ENCODE peak calls at places on chromosomes 16 and 17, in five cellular contexts. X is cardiac fibroblast; J is transverse colon; D is CD8-positive, alpha-beta memory T cell; K is left ventricle myocardium inferior. V is an unnamed sample.

GRCh38 chr17:16925461-16926060 is 46.4 kb downstream of the TNFRSF13B start:
- DNase-seq in X (no peak), J (peak; percentile 4), D (no peak), K (peak; percentile 9), V (peak; percentile 25)

GRCh38 chr17:56160395-56160889 is 7.2 kb downstream of the ANKFN1 start:
- DNase-seq in X (no peak), J (no peak), D (no peak), K (no peak), V (no peak)

GRCh38 chr16:254461-254860 is 19.8 kb downstream of the FAM234A start:
- DNase-seq in X (no peak), J (no peak), D (no peak), K (no peak), V (no peak)

GRCh38 chr17:27612160-27612767 is 18.7 kb upstream of the LGALS9 start:
- DNase-seq in X (no peak), J (no peak), D (no peak), K (no peak), V (no peak)

GRCh38 chr17:76293106-76293505 is 15.0 kb downstream of the QRICH2 start:
- DNase-seq in X (no peak), J (no peak), D (no peak), K (no peak), V (no peak)

GRCh38 chr16:88478115-88478514 is 25.0 kb downstream of the ZFPM1 start:
- DNase-seq in X (no peak), J (no peak), D (peak; percentile 46), K (no peak), V (no peak)

GRCh38 chr17:66372182-66372581 is 69.8 kb downstream of the PRKCA start:
- DNase-seq in X (no peak), J (no peak), D (no peak), K (no peak), V (no peak)

GRCh38 chr17:81995463-81996231 is 18.2 kb downstream of the ASPSCR1 start:
- DNase-seq in X (no peak), J (no peak), D (no peak), K (no peak), V (no peak)

GRCh38 chr16:55662641-55663040 is 6.9 kb downstream of the SLC6A2 start:
- DNase-seq in X (no peak), J (no peak), D (no peak), K (peak; percentile 29), V (no peak)

GRCh38 chr17:82930924-82931695 is 91.3 kb upstream of the ZNF750 start:
- DNase-seq in X (no peak), J (peak; percentile 4), D (no peak), K (peak; percentile 5), V (peak; percentile 41)

GRCh38 chr17:40110026-40110425 is 9.6 kb upstream of the NR1D1 start:
- DNase-seq in X (no peak), J (no peak), D (no peak), K (no peak), V (no peak)

GRCh38 chr16:27822529-27823437 is 240.7 kb downstream of the GSG1L start:
- DNase-seq in X (no peak), J (no peak), D (no peak), K (no peak), V (no peak)

GRCh38 chr16:81599034-81599744 is 154.6 kb downstream of the CMIP start:
- DNase-seq in X (no peak), J (no peak), D (no peak), K (no peak), V (no peak)

GRCh38 chr17:42845918-42846593 is 1.7 kb downstream of the AOC2 start:
- DNase-seq in X (no peak), J (no peak), D (no peak), K (no peak), V (no peak)

GRCh38 chr17:57086069-57086930 is 1.3 kb downstream of the AKAP1 start:
- DNase-seq in X (no peak), J (peak; percentile 83), D (peak; percentile 15), K (no peak), V (peak; percentile 58)

GRCh38 chr16:1534021-1535020 is 855 bp downstream of the TMEM204 start:
- DNase-seq in X (peak; percentile 24), J (no peak), D (no peak), K (no peak), V (no peak)

GRCh38 chr17:68089881-68090280 is 54.3 kb downstream of the KPNA2 start:
- DNase-seq in X (peak; percentile 33), J (peak; percentile 55), D (no peak), K (peak; percentile 32), V (peak; percentile 65)

GRCh38 chr17:61009619-61010018 is 332.0 kb downstream of the BCAS3 start:
- DNase-seq in X (peak; percentile 34), J (no peak), D (no peak), K (no peak), V (no peak)

GRCh38 chr16:79066621-79067020 is 533.9 kb downstream of the MAF start:
- DNase-seq in X (no peak), J (no peak), D (no peak), K (no peak), V (no peak)

GRCh38 chr17:81200695-81201580 is 21.8 kb downstream of the CEP131 start:
- DNase-seq in X (peak; percentile 82), J (peak; percentile 60), D (no peak), K (no peak), V (peak; percentile 63)

GRCh38 chr16:46947900-46948547 is 25.4 kb downstream of the DNAJA2 start:
- DNase-seq in X (peak; percentile 63), J (no peak), D (peak; percentile 18), K (no peak), V (no peak)

GRCh38 chr17:36813957-36814356 is 123.3 kb upstream of the LHX1 start:
- DNase-seq in X (no peak), J (no peak), D (no peak), K (no peak), V (no peak)

GRCh38 chr17:36807496-36808180 is 129.6 kb upstream of the LHX1 start:
- DNase-seq in X (no peak), J (no peak), D (no peak), K (no peak), V (no peak)

GRCh38 chr17:36813357-36813756 is 123.9 kb upstream of the LHX1 start:
- DNase-seq in X (no peak), J (no peak), D (no peak), K (no peak), V (no peak)

GRCh38 chr17:36812762-36813161 is 124.5 kb upstream of the LHX1 start:
- DNase-seq in X (no peak), J (no peak), D (no peak), K (no peak), V (no peak)

GRCh38 chr17:36808181-36808661 is 129.1 kb upstream of the LHX1 start:
- DNase-seq in X (peak; percentile 8), J (no peak), D (no peak), K (no peak), V (no peak)
- H3K4me3 ChIP-seq in X (no peak overlapping the region), J (no peak overlapping the region), D (no peak overlapping the region), K (peak overlapping the region; percentile 21), V (no peak overlapping the region)

DNA sequence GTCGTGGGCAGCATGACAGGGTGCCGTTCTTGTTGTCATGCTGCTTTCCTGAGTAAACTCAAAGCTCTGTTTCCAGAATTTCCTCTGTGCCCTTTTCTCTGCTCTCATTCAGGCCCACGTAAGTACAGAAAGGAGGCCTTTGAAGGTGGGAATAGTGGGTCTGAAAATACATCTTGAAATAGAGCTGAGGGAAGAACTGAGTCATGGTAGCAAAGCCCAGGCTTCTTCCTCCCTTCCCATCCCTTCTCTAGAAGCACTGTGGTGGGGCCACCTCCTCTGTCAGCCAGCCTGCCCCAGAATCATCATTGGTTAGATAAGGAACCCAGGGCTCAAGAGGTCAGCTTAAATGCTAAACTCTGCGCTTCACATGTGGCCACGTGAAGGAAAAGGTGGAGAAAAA is 9.4 kb downstream of the CTRL start:
- DNase-seq in X (no peak), J (no peak), D (no peak), K (no peak), V (no peak)
- H3K4me3 ChIP-seq in X (no peak overlapping the region), J (no peak overlapping the region), D (no peak overlapping the region), K (no peak overlapping the region), V (no peak overlapping the region)

DNA sequence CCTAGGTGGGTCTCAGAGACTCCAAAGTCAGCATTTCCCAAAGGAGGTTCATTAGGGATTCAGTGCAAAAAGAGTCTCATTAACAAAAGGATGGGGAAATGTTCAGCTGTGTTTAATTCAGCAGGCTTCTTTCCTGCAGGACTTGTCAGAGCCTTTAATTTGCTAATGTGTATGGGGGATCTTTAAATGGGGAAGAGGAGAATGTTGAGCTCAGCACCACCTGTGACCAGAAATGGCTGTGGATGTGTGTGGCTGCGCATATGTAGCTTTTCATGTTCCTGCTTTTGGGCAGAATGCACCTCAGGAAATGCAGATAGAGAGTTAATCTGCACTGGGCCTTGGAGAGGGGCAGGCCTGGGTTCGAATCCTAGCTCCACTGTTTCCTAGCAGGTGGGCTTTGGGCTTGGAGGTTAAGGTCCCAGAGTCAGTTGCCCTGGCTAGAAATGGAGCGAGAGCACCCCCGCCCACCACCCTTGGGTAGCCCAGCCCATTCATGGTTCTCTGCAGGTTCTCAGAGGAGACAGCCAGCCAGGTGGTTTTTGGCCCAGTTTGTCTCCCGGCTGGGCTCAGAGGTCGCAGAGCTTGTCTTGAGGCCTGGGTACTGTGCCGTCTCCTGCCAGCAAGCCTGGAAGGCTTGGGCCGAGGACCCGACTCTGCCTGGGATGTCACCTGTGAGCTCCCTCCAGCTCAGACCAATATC is 9.2 kb downstream of the ADCY7 start:
- DNase-seq in X (no peak), J (no peak), D (no peak), K (no peak), V (no peak)
- H3K4me3 ChIP-seq in X (no peak overlapping the region), J (no peak overlapping the region), D (peak overlapping the region; percentile 84), K (peak overlapping the region; percentile 42), V (peak overlapping the region; percentile 50)

GRCh38 chr17:70137451-70138230 is 31.7 kb upstream of the KCNJ2 start:
- DNase-seq in X (peak; percentile 94), J (peak; percentile 32), D (no peak), K (no peak), V (no peak)
- H3K4me3 ChIP-seq in X (peak overlapping the region; percentile 34), J (peak overlapping the region; percentile 27), D (no peak overlapping the region), K (peak overlapping the region; percentile 55), V (peak overlapping the region; percentile 43)

DNA sequence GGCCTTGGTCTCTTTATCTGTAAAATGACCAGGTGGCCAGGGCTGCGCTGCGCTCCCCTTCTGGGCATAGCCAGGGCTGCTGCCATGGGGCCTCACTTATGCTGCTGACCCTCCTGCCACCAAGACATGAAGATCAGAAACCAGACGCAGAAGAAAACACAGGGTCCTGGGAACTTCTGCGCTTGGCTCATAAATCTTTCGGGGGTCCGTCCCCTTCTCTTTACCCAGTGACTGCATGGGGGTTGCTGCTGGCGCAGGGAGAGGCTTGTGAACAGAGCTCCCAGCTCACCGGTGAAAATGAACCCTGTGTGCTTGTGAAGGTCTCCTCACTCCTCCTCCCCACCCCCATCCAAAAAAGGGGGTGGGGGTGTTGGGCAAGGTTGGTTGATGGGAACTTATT is 5.7 kb upstream of the FOXL1 start:
- DNase-seq in X (no peak), J (no peak), D (no peak), K (no peak), V (no peak)
- H3K4me3 ChIP-seq in X (no peak overlapping the region), J (no peak overlapping the region), D (no peak overlapping the region), K (peak overlapping the region; percentile 69), V (no peak overlapping the region)

GRCh38 chr16:90022209-90023077 is 3.2 kb upstream of the DBNDD1 start:
- DNase-seq in X (peak; percentile 88), J (peak; percentile 93), D (peak; percentile 65), K (peak; percentile 92), V (peak; percentile 96)
- H3K4me3 ChIP-seq in X (peak overlapping the region; percentile 78), J (peak overlapping the region; percentile 76), D (peak overlapping the region; percentile 60), K (peak overlapping the region; percentile 80), V (peak overlapping the region; percentile 74)

V was measured in lower lobe of right lung.